ENCODE peak calls at places on chromosomes 12 and 14, in six cellular contexts. One of them, this sample, is unnamed.

GRCh38 chr12:26566670-26567069 is 266.3 kb downstream of the ITPR2 start:
- DNase-seq in mesendoderm: no peak
- DNase-seq in mesenchymal stem cell: no peak
- DNase-seq in neuronal stem cell: no peak
- DNase-seq in trophoblast cell: no peak
- DNase-seq in H1: no peak
- DNase-seq in this sample: peak

GRCh38 chr12:3293013-3293412 is 198.0 kb upstream of the PRMT8 start:
- DNase-seq in mesendoderm: no peak
- DNase-seq in mesenchymal stem cell: no peak
- DNase-seq in neuronal stem cell: no peak
- DNase-seq in trophoblast cell: no peak
- DNase-seq in H1: no peak
- DNase-seq in this sample: no peak

GRCh38 chr14:63046339-63047268 is 1.3 kb upstream of the KCNH5 start:
- DNase-seq in mesendoderm: peak
- DNase-seq in mesenchymal stem cell: no peak
- DNase-seq in neuronal stem cell: no peak
- DNase-seq in trophoblast cell: no peak
- DNase-seq in H1: no peak
- DNase-seq in this sample: no peak

GRCh38 chr12:130803707-130804106 is 35.3 kb downstream of the STX2 start:
- DNase-seq in mesendoderm: no peak
- DNase-seq in mesenchymal stem cell: no peak
- DNase-seq in neuronal stem cell: no peak
- DNase-seq in trophoblast cell: no peak
- DNase-seq in H1: no peak
- DNase-seq in this sample: peak

GRCh38 chr12:32947203-32947795 is 50.7 kb upstream of the PKP2 start:
- DNase-seq in mesendoderm: peak
- DNase-seq in mesenchymal stem cell: peak
- DNase-seq in neuronal stem cell: peak
- DNase-seq in trophoblast cell: peak
- DNase-seq in H1: no peak
- DNase-seq in this sample: no peak

GRCh38 chr12:100493371-100494012 is 19.8 kb downstream of the NR1H4 start:
- DNase-seq in mesendoderm: no peak
- DNase-seq in mesenchymal stem cell: no peak
- DNase-seq in neuronal stem cell: no peak
- DNase-seq in trophoblast cell: no peak
- DNase-seq in H1: no peak
- DNase-seq in this sample: no peak

GRCh38 chr12:49872381-49872780 is 29.5 kb upstream of the BCDIN3D start:
- DNase-seq in mesendoderm: no peak
- DNase-seq in mesenchymal stem cell: no peak
- DNase-seq in neuronal stem cell: no peak
- DNase-seq in trophoblast cell: no peak
- DNase-seq in H1: no peak
- DNase-seq in this sample: no peak

GRCh38 chr12:86917121-86917520 is 660.9 kb upstream of the MGAT4C start:
- DNase-seq in mesendoderm: peak
- DNase-seq in mesenchymal stem cell: no peak
- DNase-seq in neuronal stem cell: no peak
- DNase-seq in trophoblast cell: no peak
- DNase-seq in H1: peak
- DNase-seq in this sample: no peak

GRCh38 chr12:124388679-124389536 is 94.0 kb downstream of the RFLNA start:
- DNase-seq in mesendoderm: peak
- DNase-seq in mesenchymal stem cell: peak
- DNase-seq in neuronal stem cell: peak
- DNase-seq in trophoblast cell: peak
- DNase-seq in H1: no peak
- DNase-seq in this sample: peak

GRCh38 chr12:7542813-7543212 is 39.2 kb upstream of the CD163 start:
- DNase-seq in mesendoderm: no peak
- DNase-seq in mesenchymal stem cell: peak
- DNase-seq in neuronal stem cell: no peak
- DNase-seq in trophoblast cell: peak
- DNase-seq in H1: no peak
- DNase-seq in this sample: peak

GRCh38 chr14:34722723-34723545 is 8.5 kb upstream of the CFL2 start:
- DNase-seq in mesendoderm: peak
- DNase-seq in mesenchymal stem cell: peak
- DNase-seq in neuronal stem cell: peak
- DNase-seq in trophoblast cell: peak
- DNase-seq in H1: no peak
- DNase-seq in this sample: peak

GRCh38 chr12:65327207-65328076 is 49.0 kb downstream of the MSRB3 start:
- DNase-seq in mesendoderm: no peak
- DNase-seq in mesenchymal stem cell: peak
- DNase-seq in neuronal stem cell: no peak
- DNase-seq in trophoblast cell: no peak
- DNase-seq in H1: no peak
- DNase-seq in this sample: peak

GRCh38 chr12:112741106-112741505 is 50.4 kb upstream of the RPH3A start:
- DNase-seq in mesendoderm: peak
- DNase-seq in mesenchymal stem cell: no peak
- DNase-seq in neuronal stem cell: no peak
- DNase-seq in trophoblast cell: no peak
- DNase-seq in H1: no peak
- DNase-seq in this sample: no peak

GRCh38 chr14:22472935-22473854 is 115.8 kb downstream of the DAD1 start:
- DNase-seq in mesendoderm: peak
- DNase-seq in mesenchymal stem cell: peak
- DNase-seq in neuronal stem cell: peak
- DNase-seq in trophoblast cell: peak
- DNase-seq in H1: no peak
- DNase-seq in this sample: peak

GRCh38 chr12:5063149-5063548 is 19.5 kb downstream of the KCNA5 start:
- DNase-seq in mesendoderm: no peak
- DNase-seq in mesenchymal stem cell: no peak
- DNase-seq in neuronal stem cell: no peak
- DNase-seq in trophoblast cell: peak
- DNase-seq in H1: no peak
- DNase-seq in this sample: no peak

GRCh38 chr14:105257464-105257863 is 9.1 kb downstream of the BTBD6 start:
- DNase-seq in mesendoderm: no peak
- DNase-seq in mesenchymal stem cell: no peak
- DNase-seq in neuronal stem cell: no peak
- DNase-seq in trophoblast cell: no peak
- DNase-seq in H1: no peak
- DNase-seq in this sample: no peak

GRCh38 chr14:59439256-59440015 is 25.7 kb downstream of the GPR135 start:
- DNase-seq in mesendoderm: no peak
- DNase-seq in mesenchymal stem cell: no peak
- DNase-seq in neuronal stem cell: no peak
- DNase-seq in trophoblast cell: peak
- DNase-seq in H1: no peak
- DNase-seq in this sample: peak

GRCh38 chr12:42119085-42119633 is 25.5 kb downstream of the GXYLT1 start:
- DNase-seq in mesendoderm: no peak
- DNase-seq in mesenchymal stem cell: peak
- DNase-seq in neuronal stem cell: no peak
- DNase-seq in trophoblast cell: no peak
- DNase-seq in H1: no peak
- DNase-seq in this sample: peak

GRCh38 chr12:49823951-49824350 is 4.3 kb downstream of the NCKAP5L start:
- DNase-seq in mesendoderm: no peak
- DNase-seq in mesenchymal stem cell: no peak
- DNase-seq in neuronal stem cell: no peak
- DNase-seq in trophoblast cell: no peak
- DNase-seq in H1: no peak
- DNase-seq in this sample: no peak

GRCh38 chr12:52004042-52004648 is 2.6 kb upstream of the TAMALIN start:
- DNase-seq in mesendoderm: peak
- DNase-seq in mesenchymal stem cell: peak
- DNase-seq in neuronal stem cell: no peak
- DNase-seq in trophoblast cell: peak
- DNase-seq in H1: no peak
- DNase-seq in this sample: peak

GRCh38 chr14:91225025-91225424 is 19.5 kb downstream of the GPR68 start:
- DNase-seq in mesendoderm: no peak
- DNase-seq in mesenchymal stem cell: peak
- DNase-seq in neuronal stem cell: no peak
- DNase-seq in trophoblast cell: no peak
- DNase-seq in H1: no peak
- DNase-seq in this sample: peak

GRCh38 chr14:104804481-104805325 is 3.8 kb downstream of the ZBTB42 start:
- DNase-seq in mesendoderm: no peak
- DNase-seq in mesenchymal stem cell: no peak
- DNase-seq in neuronal stem cell: no peak
- DNase-seq in trophoblast cell: no peak
- DNase-seq in H1: no peak
- DNase-seq in this sample: no peak

GRCh38 chr14:28382460-28383220 is 383.9 kb upstream of the FOXG1 start:
- DNase-seq in mesendoderm: peak
- DNase-seq in mesenchymal stem cell: peak
- DNase-seq in neuronal stem cell: no peak
- DNase-seq in trophoblast cell: peak
- DNase-seq in H1: no peak
- DNase-seq in this sample: no peak

GRCh38 chr14:90624228-90624627 is 192.0 kb downstream of the TTC7B start:
- DNase-seq in mesendoderm: no peak
- DNase-seq in mesenchymal stem cell: peak
- DNase-seq in neuronal stem cell: no peak
- DNase-seq in trophoblast cell: peak
- DNase-seq in H1: no peak
- DNase-seq in this sample: peak

GRCh38 chr12:69885656-69886055 is 60.6 kb downstream of the MYRFL start:
- DNase-seq in mesendoderm: no peak
- DNase-seq in mesenchymal stem cell: no peak
- DNase-seq in neuronal stem cell: no peak
- DNase-seq in trophoblast cell: no peak
- DNase-seq in H1: no peak
- DNase-seq in this sample: no peak

GRCh38 chr14:65408113-65408512 is 4.4 kb upstream of the FUT8 start:
- DNase-seq in mesendoderm: no peak
- DNase-seq in mesenchymal stem cell: no peak
- DNase-seq in neuronal stem cell: no peak
- DNase-seq in trophoblast cell: no peak
- DNase-seq in H1: no peak
- DNase-seq in this sample: no peak

GRCh38 chr14:69586420-69586819 is 11.7 kb upstream of the CCDC177 start:
- DNase-seq in mesendoderm: no peak
- DNase-seq in mesenchymal stem cell: no peak
- DNase-seq in neuronal stem cell: no peak
- DNase-seq in trophoblast cell: no peak
- DNase-seq in H1: no peak
- DNase-seq in this sample: no peak

DNA sequence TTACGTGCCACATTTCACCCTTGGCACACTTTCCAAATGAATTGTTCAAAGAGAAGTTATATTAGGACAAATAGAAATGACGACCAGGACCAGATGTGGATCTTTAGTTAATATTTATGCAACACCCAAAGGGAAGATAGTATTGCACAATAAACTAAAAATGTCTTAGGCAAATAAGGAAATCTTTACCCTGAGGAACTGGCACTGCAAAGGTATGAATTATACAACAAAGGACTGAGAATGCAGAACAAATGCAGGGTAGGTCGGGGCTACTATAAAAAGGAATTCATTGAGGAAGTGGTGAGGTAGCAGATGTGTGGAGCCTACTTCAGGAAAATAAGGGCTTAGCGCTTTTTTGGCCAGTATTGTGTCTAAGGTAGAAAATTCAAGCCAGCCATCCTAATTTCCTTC is 3.9 kb upstream of the TMTC2 start:
- DNase-seq in mesendoderm: no peak
- DNase-seq in mesenchymal stem cell: no peak
- DNase-seq in neuronal stem cell: no peak
- DNase-seq in trophoblast cell: no peak
- DNase-seq in H1: no peak
- DNase-seq in this sample: no peak
- H3K4me3 ChIP-seq in mesendoderm: no peak
- H3K4me3 ChIP-seq in mesenchymal stem cell: no peak
- H3K4me3 ChIP-seq in neuronal stem cell: no peak
- H3K4me3 ChIP-seq in trophoblast cell: no peak
- H3K4me3 ChIP-seq in H1: no peak
- H3K4me3 ChIP-seq in this sample: no peak

GRCh38 chr12:24948816-24949722 is at the start of gene BCAT1:
- DNase-seq in mesendoderm: peak
- DNase-seq in mesenchymal stem cell: peak
- DNase-seq in neuronal stem cell: peak
- DNase-seq in trophoblast cell: peak
- DNase-seq in H1: peak
- DNase-seq in this sample: peak
- H3K23ac ChIP-seq in mesendoderm: peak
- H3K23ac ChIP-seq in mesenchymal stem cell: peak
- H3K23ac ChIP-seq in neuronal stem cell: peak
- H3K23ac ChIP-seq in trophoblast cell: peak
- H3K23ac ChIP-seq in H1: peak
- H3K23ac ChIP-seq in this sample: peak

DNA sequence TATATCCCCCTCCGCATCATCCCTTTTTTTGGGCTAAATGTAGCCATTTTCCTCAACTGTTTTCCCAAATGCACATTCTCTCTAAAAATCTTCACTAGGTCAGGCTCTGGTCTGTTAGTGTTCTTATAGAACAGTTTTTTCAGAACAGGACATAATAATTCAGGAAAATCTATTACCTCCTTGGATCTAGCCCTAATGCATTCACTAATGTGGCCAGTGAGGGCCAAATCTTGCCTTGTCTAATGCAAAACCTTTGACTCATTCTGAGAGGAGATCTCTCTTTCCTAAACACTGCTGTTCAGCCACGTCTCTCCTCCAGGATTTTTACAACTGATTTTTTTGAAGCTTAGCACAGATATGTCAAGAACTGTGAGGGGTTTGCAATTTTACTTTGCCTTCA is 15.5 kb downstream of the C14orf132 start:
- DNase-seq in mesendoderm: no peak
- DNase-seq in mesenchymal stem cell: no peak
- DNase-seq in neuronal stem cell: no peak
- DNase-seq in trophoblast cell: no peak
- DNase-seq in H1: no peak
- DNase-seq in this sample: no peak
- H3K27ac ChIP-seq in mesendoderm: no peak
- H3K27ac ChIP-seq in mesenchymal stem cell: no peak
- H3K27ac ChIP-seq in neuronal stem cell: no peak
- H3K27ac ChIP-seq in trophoblast cell: no peak
- H3K27ac ChIP-seq in H1: no peak
- H3K27ac ChIP-seq in this sample: no peak

DNA sequence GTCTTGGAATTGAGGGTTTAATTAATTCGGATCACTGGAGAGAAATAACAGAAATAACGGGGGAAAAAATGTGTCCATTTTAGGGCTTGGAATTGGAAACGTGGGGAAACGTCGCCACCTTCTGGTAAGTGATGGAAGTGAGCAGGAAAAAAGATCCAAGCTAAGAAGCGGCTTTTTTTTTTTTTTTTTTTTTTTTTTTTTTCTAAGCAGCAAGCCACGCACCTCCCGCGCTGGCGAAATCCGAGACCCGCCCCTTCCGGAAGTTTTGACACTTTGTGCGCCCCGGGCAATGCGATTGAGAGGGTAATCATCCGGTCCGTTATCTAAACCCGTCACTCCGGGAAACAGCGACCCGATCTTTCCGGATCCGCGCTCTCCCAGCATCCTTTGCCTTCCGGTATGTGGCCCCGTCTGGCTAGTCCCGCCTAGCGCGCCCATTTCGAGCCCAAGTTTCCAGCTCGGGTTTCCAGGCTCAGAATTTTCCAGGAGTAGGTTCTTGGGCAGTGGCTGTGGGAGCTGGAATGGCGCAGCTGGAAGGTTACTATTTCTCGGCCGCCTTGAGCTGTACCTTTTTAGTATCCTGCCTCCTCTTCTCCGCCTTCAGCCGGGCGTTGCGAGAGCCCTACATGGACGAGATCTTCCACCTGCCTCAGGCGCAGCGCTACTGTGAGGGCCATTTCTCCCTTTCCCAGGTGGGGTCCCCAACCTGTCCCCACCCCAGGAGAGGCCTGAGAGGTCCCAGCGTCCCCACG is at the start of gene ALG10:
- DNase-seq in mesendoderm: peak
- DNase-seq in mesenchymal stem cell: peak
- DNase-seq in neuronal stem cell: peak
- DNase-seq in trophoblast cell: peak
- DNase-seq in H1: peak
- DNase-seq in this sample: peak
- H3K4me3 ChIP-seq in mesendoderm: peak
- H3K4me3 ChIP-seq in mesenchymal stem cell: peak
- H3K4me3 ChIP-seq in neuronal stem cell: peak
- H3K4me3 ChIP-seq in trophoblast cell: peak
- H3K4me3 ChIP-seq in H1: peak
- H3K4me3 ChIP-seq in this sample: peak